ENCODE peak calls at places on chromosomes 12 and 14, in four cellular contexts. D, Z, T and N are unnamed samples.

GRCh38 chr14:81465507-81466228 is 65.5 kb upstream of the STON2 start:
- DNase-seq in D (no peak), Z (no peak), T (no peak), N (no peak)

GRCh38 chr12:113234483-113234882 is 13.2 kb downstream of the TPCN1 start:
- DNase-seq in Z (no peak), D (no peak), T (no peak), N (no peak)

GRCh38 chr12:84601483-84601882 is 311.1 kb downstream of the SLC6A15 start:
- DNase-seq in T (no peak), Z (no peak), D (no peak), N (no peak)

GRCh38 chr14:58947816-58948440 is 240.5 kb upstream of the DAAM1 start:
- DNase-seq in Z (no peak), T (no peak), D (no peak), N (peak; percentile 46)

GRCh38 chr12:26292596-26292995 is 97.2 kb downstream of the SSPN start:
- DNase-seq in T (no peak), D (no peak), Z (no peak), N (no peak)

GRCh38 chr12:52280796-52281560 is 6.5 kb downstream of the KRT86 start:
- DNase-seq in T (no peak), Z (no peak), D (peak; percentile 47), N (no peak)

GRCh38 chr12:69161835-69162234 is 77.5 kb upstream of the CPSF6 start:
- DNase-seq in Z (peak; percentile 58), D (no peak), T (no peak), N (no peak)

GRCh38 chr14:54651649-54652048 is 84.7 kb downstream of the SAMD4A start:
- DNase-seq in D (no peak), T (no peak), Z (no peak), N (no peak)

GRCh38 chr14:75333523-75334190 is 55.0 kb downstream of the FOS start:
- DNase-seq in D (no peak), T (no peak), Z (no peak), N (no peak)

GRCh38 chr14:39422243-39422642 is 10.0 kb downstream of the FBXO33 start:
- DNase-seq in D (no peak), T (no peak), Z (no peak), N (no peak)

GRCh38 chr12:124863409-124864325 is at the start of gene SCARB1:
- DNase-seq in Z (peak; percentile 99), D (peak; percentile 66), T (peak; percentile 99), N (peak; percentile 84)

GRCh38 chr14:103733651-103734050 is 18.0 kb downstream of the ZFYVE21 start:
- DNase-seq in Z (no peak), T (no peak), D (no peak), N (no peak)

GRCh38 chr14:31898835-31899528 is 178.1 kb upstream of the ARHGAP5 start:
- DNase-seq in Z (no peak), T (no peak), D (no peak), N (no peak)

GRCh38 chr14:34204774-34205173 is 253.9 kb upstream of the EGLN3 start:
- DNase-seq in T (no peak), D (no peak), Z (no peak), N (no peak)

GRCh38 chr14:34199585-34199984 is 248.7 kb upstream of the EGLN3 start:
- DNase-seq in D (no peak), Z (no peak), T (no peak), N (no peak)

GRCh38 chr14:34203271-34203722 is 252.4 kb upstream of the EGLN3 start:
- DNase-seq in Z (no peak), T (no peak), D (no peak), N (no peak)

GRCh38 chr14:34205799-34206198 is 254.9 kb upstream of the EGLN3 start:
- DNase-seq in D (no peak), Z (no peak), T (no peak), N (no peak)

DNA sequence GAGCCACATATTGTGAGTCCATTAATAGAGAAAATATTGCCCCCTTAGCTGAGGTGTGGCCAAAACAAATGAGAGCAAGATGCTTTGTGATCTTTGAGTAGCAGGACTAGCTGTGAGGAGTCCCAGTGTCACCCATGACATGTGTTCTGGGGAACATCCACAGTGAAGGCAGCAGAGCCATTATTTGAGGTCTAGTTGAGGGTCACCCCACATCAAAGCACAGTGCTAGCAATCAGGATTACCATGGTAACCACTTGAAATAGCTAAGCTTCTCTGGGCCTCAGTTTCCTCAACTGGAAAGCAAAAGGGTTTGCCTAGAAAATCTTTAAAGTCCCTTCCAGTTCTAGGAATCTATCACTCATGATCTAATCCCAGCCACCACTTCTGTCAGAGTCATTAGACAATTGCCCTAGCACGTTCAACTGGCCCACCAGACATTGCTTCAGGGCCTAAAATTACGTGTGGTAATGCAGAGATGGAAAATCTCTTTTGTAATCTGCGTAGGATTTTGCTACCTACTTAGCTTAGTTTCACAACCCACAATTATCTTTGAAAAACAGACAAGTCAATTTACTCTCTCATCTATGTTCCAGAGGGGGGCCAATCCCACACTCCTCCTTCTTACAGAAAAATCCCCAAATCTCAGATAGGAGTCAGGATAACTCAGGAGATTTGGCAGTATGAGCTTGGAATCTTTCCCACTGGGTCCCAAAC is 251.2 kb upstream of the EGLN3 start:
- DNase-seq in T (no peak), Z (no peak), D (no peak), N (no peak)
- TF ChIP-seq FOXJ3 in T (no peak), Z (no peak), D (no peak), N (no peak)

GRCh38 chr14:79543966-79544365 is 667.3 kb downstream of the DIO2 start:
- DNase-seq in Z (peak; percentile 1), D (no peak), T (peak; percentile 6), N (peak; percentile 38)
- TF ChIP-seq FOXJ3 in Z (no peak), D (no peak), T (no peak), N (no peak)

DNA sequence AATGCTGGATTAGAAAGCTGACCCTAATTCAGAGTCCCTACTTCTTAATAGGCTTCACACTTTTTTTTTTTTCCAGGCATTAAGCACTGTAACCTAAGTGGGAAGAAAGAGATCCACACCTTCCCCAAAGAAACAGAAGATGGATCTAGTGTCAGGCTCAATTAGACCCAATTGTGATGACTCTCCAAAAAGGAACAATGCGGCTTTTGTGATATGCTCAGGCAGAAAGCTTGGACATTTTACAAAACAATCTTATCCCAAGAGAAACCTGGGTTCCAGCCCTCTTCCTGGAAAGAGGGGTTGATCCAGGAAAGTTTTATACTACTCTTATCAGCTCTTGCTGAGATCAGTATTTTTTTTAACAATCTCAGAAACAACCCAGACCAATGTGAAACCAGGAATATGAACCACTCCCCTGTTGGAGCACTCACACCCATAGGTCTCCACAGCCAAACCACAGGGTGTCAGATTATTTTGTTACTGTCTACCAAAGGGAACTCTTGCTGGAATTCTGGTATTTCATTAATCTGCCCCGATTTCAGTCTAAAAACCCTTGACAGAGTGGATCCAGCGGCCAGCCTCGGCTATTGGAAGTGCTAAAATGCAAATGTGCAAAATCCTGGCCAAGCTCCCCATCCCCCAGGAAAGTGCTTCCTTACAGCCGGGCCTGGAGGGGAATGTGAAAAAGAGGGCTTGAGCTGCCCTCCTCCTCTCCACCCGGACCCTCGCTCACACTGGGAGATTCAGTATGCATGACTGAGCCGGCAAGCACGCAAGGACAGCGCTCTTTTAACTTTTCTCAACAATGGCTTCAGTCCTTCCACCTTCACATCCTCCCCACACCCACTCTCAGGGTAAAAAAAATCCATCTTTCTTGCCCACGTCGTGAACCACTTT is 4.0 kb downstream of the FBXL14 start:
- DNase-seq in D (no peak), Z (no peak), T (no peak), N (peak; percentile 66)
- TF ChIP-seq FOXJ3 in D (no peak), Z (no peak), T (no peak), N (no peak)

GRCh38 chr14:68814376-68815287 is 21.8 kb upstream of the ZFP36L1 start:
- DNase-seq in D (peak; percentile 74), Z (peak; percentile 71), T (no peak), N (peak; percentile 69)
- TF ChIP-seq FOXJ3 in D (no peak), Z (no peak), T (no peak), N (no peak)